ENCODE peak calls at places on chromosomes 6 and 20, in nine cellular contexts. D is SJSA1, G is endothelial cell of umbilical vein, L is lower lobe of right lung, Z is astrocyte, C is SK-N-SH, E is prostate gland, I is tibial nerve, T is testis. X is an unnamed sample.

GRCh38 chr6:146200136-146200708 is 171.4 kb downstream of the GRM1 start:
- DNase-seq in T (no peak), E (no peak), D (no peak), Z (peak), L (no peak), I (no peak), G (no peak), C (no peak), X (no peak)

GRCh38 chr20:40869416-40870147 is 159.0 kb upstream of the TOP1 start:
- DNase-seq in Z (no peak), I (no peak), L (no peak), G (no peak), C (no peak), E (no peak), D (no peak), T (no peak), X (no peak)

GRCh38 chr6:13407709-13408695 is 79.4 kb downstream of the GFOD1 start:
- DNase-seq in E (no peak), G (no peak), T (peak), I (peak), Z (peak), C (no peak), D (no peak), L (peak), X (no peak)

GRCh38 chr20:57111028-57111373 is 155.4 kb downstream of the BMP7 start:
- DNase-seq in C (no peak), T (no peak), G (no peak), L (no peak), E (no peak), Z (no peak), I (no peak), D (no peak), X (no peak)

GRCh38 chr6:145749632-145750031 is 14.3 kb upstream of the EPM2A start:
- DNase-seq in E (no peak), I (no peak), T (no peak), L (no peak), C (no peak), D (peak), Z (peak), G (peak), X (no peak)

GRCh38 chr6:143279385-143279784 is 171.1 kb downstream of the ADAT2 start:
- DNase-seq in D (no peak), I (no peak), T (peak), C (peak), L (no peak), G (peak), Z (no peak), E (no peak), X (no peak)

GRCh38 chr6:152236370-152237097 is 400.6 kb downstream of the SYNE1 start:
- DNase-seq in I (no peak), E (no peak), L (no peak), C (no peak), Z (no peak), G (no peak), T (no peak), D (no peak), X (no peak)

GRCh38 chr6:169887529-169888140 is 136.2 kb downstream of the ERMARD start:
- DNase-seq in D (no peak), E (no peak), I (no peak), G (no peak), T (no peak), Z (no peak), L (no peak), C (peak), X (no peak)

GRCh38 chr20:52160805-52161204 is 30.8 kb downstream of the ZFP64 start:
- DNase-seq in T (no peak), D (no peak), C (no peak), E (no peak), I (no peak), G (no peak), Z (no peak), L (no peak), X (no peak)

GRCh38 chr6:143034689-143035334 is 25.9 kb upstream of the AIG1 start:
- DNase-seq in L (peak), G (no peak), Z (no peak), D (no peak), T (no peak), I (no peak), E (no peak), C (no peak), X (no peak)

GRCh38 chr6:34288581-34288980 is 39.8 kb upstream of the SMIM29 start:
- DNase-seq in D (no peak), T (no peak), G (no peak), Z (no peak), I (no peak), E (no peak), L (no peak), C (no peak), X (no peak)

GRCh38 chr6:127515234-127515793 is 3.8 kb downstream of the MTCL3 start:
- DNase-seq in T (no peak), D (peak), Z (peak), G (no peak), E (no peak), L (no peak), C (peak), I (no peak), X (no peak)

DNA sequence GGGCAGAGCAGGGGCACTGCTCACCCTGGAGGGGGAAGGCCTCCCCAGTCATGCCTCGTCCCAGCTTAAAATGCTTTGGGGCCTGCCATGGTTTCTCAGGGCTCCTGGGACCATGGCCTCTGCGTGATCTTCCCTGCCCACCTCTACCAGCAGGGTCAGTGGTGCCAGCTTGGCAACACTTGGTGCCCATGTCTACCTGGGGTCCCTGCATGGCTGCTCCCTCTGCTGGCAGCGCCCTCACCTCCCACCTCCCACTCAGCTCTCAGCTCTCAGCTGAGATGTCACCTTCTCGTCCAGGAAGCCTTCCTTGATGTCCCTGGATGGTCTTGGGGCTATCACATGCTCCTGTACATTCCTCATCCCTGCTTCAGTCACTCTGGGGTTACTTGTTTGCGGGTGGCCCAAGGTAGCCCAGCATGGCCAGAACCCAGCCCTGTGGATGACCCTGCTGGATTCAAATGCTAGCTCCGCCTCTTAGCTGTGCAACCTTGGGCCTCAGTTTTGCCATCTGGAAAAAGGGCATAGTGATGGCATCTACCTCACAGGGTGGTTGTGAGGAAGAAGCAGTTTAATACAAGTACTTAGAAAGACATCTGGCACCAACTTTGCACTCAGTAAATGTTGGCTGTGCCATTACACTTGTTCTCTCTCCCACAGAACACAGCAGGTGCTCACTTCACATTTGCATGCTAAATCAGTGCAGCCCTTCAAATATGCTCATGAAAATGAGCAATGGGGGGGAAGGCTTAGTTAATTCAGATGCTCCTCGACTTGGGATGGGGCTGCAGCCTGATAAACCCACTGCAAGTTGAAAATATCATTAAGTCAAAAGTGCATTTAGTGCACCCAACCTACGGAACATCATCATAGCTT is 53.5 kb upstream of the PTPN1 start:
- DNase-seq in E (no peak), I (no peak), Z (no peak), T (no peak), G (no peak), L (no peak), D (no peak), C (peak), X (no peak)
- H3K27ac ChIP-seq in E (peak), I (peak), Z (no peak), T (no peak), G (no peak), L (peak), D (no peak), C (no peak), X (no peak)

GRCh38 chr20:58160451-58161051 is 67.9 kb downstream of the ANKRD60 start:
- DNase-seq in L (peak), D (peak), I (peak), C (no peak), E (no peak), T (no peak), Z (peak), G (no peak), X (no peak)

GRCh38 chr20:58155148-58155925 is 73.1 kb downstream of the ANKRD60 start:
- DNase-seq in L (no peak), I (no peak), G (no peak), D (no peak), E (no peak), T (no peak), Z (no peak), C (no peak), X (no peak)

GRCh38 chr20:58162976-58163375 is 65.5 kb downstream of the ANKRD60 start:
- DNase-seq in Z (no peak), G (no peak), T (no peak), E (no peak), L (no peak), C (no peak), I (no peak), D (no peak), X (no peak)

GRCh38 chr20:58161192-58161591 is 67.3 kb downstream of the ANKRD60 start:
- DNase-seq in E (no peak), L (no peak), T (no peak), C (no peak), Z (no peak), G (no peak), I (no peak), D (no peak), X (no peak)
- H3K4me3 ChIP-seq in E (no peak), L (no peak), T (no peak), C (no peak), Z (no peak), G (no peak), I (no peak), D (no peak), X (no peak)

GRCh38 chr6:121443953-121444590 is 8.6 kb downstream of the GJA1 start:
- DNase-seq in D (no peak), E (no peak), I (no peak), L (no peak), C (no peak), T (no peak), G (peak), Z (no peak), X (peak)
- H3K27ac ChIP-seq in D (no peak), E (no peak), I (no peak), L (no peak), C (no peak), T (no peak), G (peak), Z (peak), X (peak)

GRCh38 chr6:47701374-47701773 is 3.0 kb downstream of the ADGRF4 start:
- DNase-seq in L (no peak), C (no peak), D (no peak), Z (no peak), T (no peak), G (no peak), E (no peak), I (no peak), X (no peak)
- H3K4me3 ChIP-seq in L (no peak), C (no peak), D (no peak), Z (no peak), T (no peak), G (no peak), E (no peak), I (no peak), X (no peak)

DNA sequence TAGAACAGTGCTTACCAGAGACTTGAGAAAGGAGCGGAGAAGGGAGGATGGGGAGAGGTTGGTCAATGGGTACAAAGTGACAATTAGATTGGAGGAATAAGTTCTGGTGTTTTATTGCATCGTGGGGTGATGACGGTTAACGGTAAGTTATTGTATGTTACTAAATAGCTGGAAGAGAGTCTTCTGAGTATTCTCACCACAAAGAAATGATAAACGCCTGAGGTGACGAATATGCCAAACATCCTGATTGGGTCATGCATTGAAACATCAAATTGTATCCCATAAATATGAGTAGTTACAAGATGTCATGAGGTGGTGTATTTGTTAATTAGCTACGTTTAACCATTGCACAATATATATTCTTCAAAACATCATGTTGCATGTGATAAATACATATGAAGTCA is 38.2 kb upstream of the RNF24 start:
- DNase-seq in Z (peak), I (no peak), T (no peak), C (no peak), D (peak), L (no peak), G (no peak), E (no peak), X (no peak)
- H3K27ac ChIP-seq in Z (no peak), I (no peak), T (no peak), C (no peak), D (peak), L (no peak), G (no peak), E (no peak), X (no peak)

GRCh38 chr6:168333039-168333438 is 13.5 kb upstream of the DACT2 start:
- DNase-seq in T (no peak), L (no peak), G (no peak), E (no peak), I (no peak), C (peak), D (no peak), Z (no peak), X (no peak)

GRCh38 chr6:168334072-168334471 is 14.5 kb upstream of the DACT2 start:
- DNase-seq in Z (no peak), I (no peak), E (no peak), C (no peak), G (no peak), L (no peak), T (no peak), D (no peak), X (no peak)

GRCh38 chr6:168332020-168332419 is 12.4 kb upstream of the DACT2 start:
- DNase-seq in L (no peak), G (no peak), D (no peak), T (no peak), I (no peak), Z (no peak), C (no peak), E (no peak), X (no peak)

GRCh38 chr6:168335341-168335740 is 15.8 kb upstream of the DACT2 start:
- DNase-seq in E (no peak), D (no peak), T (no peak), Z (no peak), L (no peak), C (no peak), G (no peak), I (no peak), X (no peak)

DNA sequence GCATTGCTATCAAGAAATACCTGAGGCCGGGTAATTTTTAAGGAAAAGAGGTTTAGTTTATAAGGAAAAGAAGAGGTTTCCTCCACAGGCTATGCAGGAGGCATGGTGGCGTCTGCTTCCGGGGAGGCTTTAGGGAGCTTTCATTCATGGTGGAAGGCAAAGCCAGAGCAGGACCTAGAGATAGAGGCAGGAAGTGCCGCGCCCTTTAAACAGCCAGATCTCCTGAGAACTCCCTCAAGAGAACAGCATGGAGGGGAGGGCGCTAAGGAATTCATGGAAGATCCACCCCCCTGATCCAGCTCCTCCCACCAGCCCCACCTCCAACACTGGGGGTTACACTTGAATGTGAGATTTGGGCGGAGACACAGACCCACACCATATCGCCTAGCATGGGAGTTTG is 13.9 kb upstream of the DACT2 start:
- DNase-seq in E (no peak), Z (no peak), L (no peak), T (no peak), I (no peak), D (no peak), G (no peak), C (no peak), X (no peak)
- H3K4me3 ChIP-seq in E (no peak), Z (no peak), L (no peak), T (peak), I (no peak), D (no peak), G (no peak), C (no peak), X (no peak)